ENCODE peak calls at places on chromosomes 3 and 15, in eight cellular contexts. One of them, this sample, is unnamed.

GRCh38 chr15:66024998-66025397 is 155.7 kb downstream of the RAB11A start:
- DNase-seq in CD4-positive, alpha-beta memory T cell: no peak
- DNase-seq in naive thymus-derived CD4-positive, alpha-beta T cell: no peak
- DNase-seq in lower lobe of right lung: no peak
- DNase-seq in IMR-90: no peak
- DNase-seq in pancreas: no peak
- DNase-seq in BE2C: peak; percentile 54
- DNase-seq in Karpas-422: no peak
- DNase-seq in this sample: no peak

GRCh38 chr15:97963779-97964178 is 3.3 kb downstream of the ARRDC4 start:
- DNase-seq in IMR-90: no peak
- DNase-seq in BE2C: no peak
- DNase-seq in naive thymus-derived CD4-positive, alpha-beta T cell: no peak
- DNase-seq in Karpas-422: no peak
- DNase-seq in lower lobe of right lung: no peak
- DNase-seq in pancreas: no peak
- DNase-seq in CD4-positive, alpha-beta memory T cell: no peak
- DNase-seq in this sample: no peak

GRCh38 chr3:70789878-70790277 is 477.4 kb upstream of the MDFIC2 start:
- DNase-seq in lower lobe of right lung: no peak
- DNase-seq in IMR-90: no peak
- DNase-seq in BE2C: no peak
- DNase-seq in Karpas-422: no peak
- DNase-seq in pancreas: no peak
- DNase-seq in CD4-positive, alpha-beta memory T cell: no peak
- DNase-seq in naive thymus-derived CD4-positive, alpha-beta T cell: no peak
- DNase-seq in this sample: no peak

GRCh38 chr15:80967991-80968510 is 21.6 kb downstream of the MESD start:
- DNase-seq in pancreas: no peak
- DNase-seq in IMR-90: no peak
- DNase-seq in lower lobe of right lung: no peak
- DNase-seq in naive thymus-derived CD4-positive, alpha-beta T cell: no peak
- DNase-seq in BE2C: no peak
- DNase-seq in CD4-positive, alpha-beta memory T cell: no peak
- DNase-seq in Karpas-422: peak; percentile 17
- DNase-seq in this sample: no peak

GRCh38 chr3:128726691-128727031 is 678 bp downstream of the RAB7A start:
- DNase-seq in BE2C: peak; percentile 46
- DNase-seq in lower lobe of right lung: peak; percentile 70
- DNase-seq in CD4-positive, alpha-beta memory T cell: peak; percentile 19
- DNase-seq in pancreas: no peak
- DNase-seq in naive thymus-derived CD4-positive, alpha-beta T cell: no peak
- DNase-seq in IMR-90: peak; percentile 87
- DNase-seq in Karpas-422: peak; percentile 56
- DNase-seq in this sample: peak; percentile 10

GRCh38 chr3:43330981-43331380 is 44.6 kb downstream of the SNRK start:
- DNase-seq in naive thymus-derived CD4-positive, alpha-beta T cell: no peak
- DNase-seq in pancreas: no peak
- DNase-seq in BE2C: no peak
- DNase-seq in Karpas-422: no peak
- DNase-seq in lower lobe of right lung: no peak
- DNase-seq in CD4-positive, alpha-beta memory T cell: no peak
- DNase-seq in IMR-90: peak; percentile 60
- DNase-seq in this sample: no peak

GRCh38 chr3:131315162-131315561 is 66.4 kb upstream of the NUDT16 start:
- DNase-seq in lower lobe of right lung: no peak
- DNase-seq in naive thymus-derived CD4-positive, alpha-beta T cell: no peak
- DNase-seq in pancreas: no peak
- DNase-seq in CD4-positive, alpha-beta memory T cell: no peak
- DNase-seq in BE2C: no peak
- DNase-seq in Karpas-422: no peak
- DNase-seq in IMR-90: no peak
- DNase-seq in this sample: no peak

GRCh38 chr3:30453364-30454039 is 152.9 kb upstream of the TGFBR2 start:
- DNase-seq in lower lobe of right lung: no peak
- DNase-seq in Karpas-422: no peak
- DNase-seq in CD4-positive, alpha-beta memory T cell: no peak
- DNase-seq in pancreas: no peak
- DNase-seq in IMR-90: no peak
- DNase-seq in BE2C: peak; percentile 5
- DNase-seq in naive thymus-derived CD4-positive, alpha-beta T cell: no peak
- DNase-seq in this sample: no peak

GRCh38 chr3:129116482-129116946 is 5.1 kb downstream of the RAB43 start:
- DNase-seq in IMR-90: no peak
- DNase-seq in CD4-positive, alpha-beta memory T cell: peak; percentile 19
- DNase-seq in Karpas-422: no peak
- DNase-seq in BE2C: no peak
- DNase-seq in pancreas: no peak
- DNase-seq in lower lobe of right lung: peak; percentile 28
- DNase-seq in naive thymus-derived CD4-positive, alpha-beta T cell: peak; percentile 52
- DNase-seq in this sample: no peak

GRCh38 chr15:101535170-101535902 is 45.8 kb upstream of the PCSK6 start:
- DNase-seq in pancreas: no peak
- DNase-seq in naive thymus-derived CD4-positive, alpha-beta T cell: no peak
- DNase-seq in CD4-positive, alpha-beta memory T cell: no peak
- DNase-seq in IMR-90: no peak
- DNase-seq in Karpas-422: no peak
- DNase-seq in BE2C: no peak
- DNase-seq in lower lobe of right lung: no peak
- DNase-seq in this sample: no peak

GRCh38 chr3:194906229-194906629 is 220.5 kb downstream of the FAM43A start:
- DNase-seq in BE2C: no peak
- DNase-seq in CD4-positive, alpha-beta memory T cell: no peak
- DNase-seq in pancreas: no peak
- DNase-seq in Karpas-422: no peak
- DNase-seq in lower lobe of right lung: no peak
- DNase-seq in naive thymus-derived CD4-positive, alpha-beta T cell: no peak
- DNase-seq in IMR-90: peak; percentile 68
- DNase-seq in this sample: no peak

GRCh38 chr3:42729404-42730145 is 27.0 kb upstream of the HHATL start:
- DNase-seq in IMR-90: no peak
- DNase-seq in Karpas-422: no peak
- DNase-seq in CD4-positive, alpha-beta memory T cell: no peak
- DNase-seq in BE2C: no peak
- DNase-seq in lower lobe of right lung: no peak
- DNase-seq in naive thymus-derived CD4-positive, alpha-beta T cell: no peak
- DNase-seq in pancreas: no peak
- DNase-seq in this sample: no peak

GRCh38 chr3:119579366-119580147 is at the start of gene ADPRH:
- DNase-seq in IMR-90: peak; percentile 17
- DNase-seq in naive thymus-derived CD4-positive, alpha-beta T cell: peak; percentile 3
- DNase-seq in lower lobe of right lung: peak; percentile 93
- DNase-seq in Karpas-422: peak; percentile 73
- DNase-seq in BE2C: peak; percentile 74
- DNase-seq in pancreas: peak; percentile 89
- DNase-seq in CD4-positive, alpha-beta memory T cell: peak; percentile 33
- DNase-seq in this sample: peak; percentile 48

GRCh38 chr3:71430941-71431552 is 152.5 kb downstream of the FOXP1 start:
- DNase-seq in BE2C: no peak
- DNase-seq in lower lobe of right lung: no peak
- DNase-seq in CD4-positive, alpha-beta memory T cell: no peak
- DNase-seq in pancreas: no peak
- DNase-seq in naive thymus-derived CD4-positive, alpha-beta T cell: no peak
- DNase-seq in IMR-90: no peak
- DNase-seq in Karpas-422: no peak
- DNase-seq in this sample: no peak

GRCh38 chr15:51909591-51909990 is 62.0 kb downstream of the LEO1 start:
- DNase-seq in Karpas-422: no peak
- DNase-seq in pancreas: no peak
- DNase-seq in BE2C: no peak
- DNase-seq in naive thymus-derived CD4-positive, alpha-beta T cell: no peak
- DNase-seq in CD4-positive, alpha-beta memory T cell: no peak
- DNase-seq in lower lobe of right lung: no peak
- DNase-seq in IMR-90: no peak
- DNase-seq in this sample: no peak

GRCh38 chr3:141237701-141238521 is 6.3 kb downstream of the PXYLP1 start:
- DNase-seq in BE2C: peak; percentile 49
- DNase-seq in CD4-positive, alpha-beta memory T cell: no peak
- DNase-seq in IMR-90: no peak
- DNase-seq in pancreas: peak; percentile 94
- DNase-seq in naive thymus-derived CD4-positive, alpha-beta T cell: peak; percentile 18
- DNase-seq in Karpas-422: no peak
- DNase-seq in lower lobe of right lung: peak; percentile 89
- DNase-seq in this sample: no peak

GRCh38 chr3:58688563-58688962 is 22.0 kb upstream of the FAM3D start:
- DNase-seq in CD4-positive, alpha-beta memory T cell: no peak
- DNase-seq in Karpas-422: no peak
- DNase-seq in naive thymus-derived CD4-positive, alpha-beta T cell: no peak
- DNase-seq in lower lobe of right lung: no peak
- DNase-seq in BE2C: no peak
- DNase-seq in IMR-90: no peak
- DNase-seq in pancreas: no peak
- DNase-seq in this sample: no peak
- H3K9me3 ChIP-seq in CD4-positive, alpha-beta memory T cell: no peaks in the 10 kb centered on the region
- H3K9me3 ChIP-seq in Karpas-422: peaks cover 12% of the 10 kb centered on the region
- H3K9me3 ChIP-seq in naive thymus-derived CD4-positive, alpha-beta T cell: no peaks in the 10 kb centered on the region
- H3K9me3 ChIP-seq in lower lobe of right lung: peaks cover 10% of the 10 kb centered on the region
- H3K9me3 ChIP-seq in BE2C: no peaks in the 10 kb centered on the region
- H3K9me3 ChIP-seq in IMR-90: peaks cover 6% of the 10 kb centered on the region
- H3K9me3 ChIP-seq in pancreas: peaks cover 3% of the 10 kb centered on the region
- H3K9me3 ChIP-seq in this sample: no peaks in the 10 kb centered on the region

GRCh38 chr15:22227961-22228762 is 147.8 kb downstream of the OR4M2 start:
- DNase-seq in naive thymus-derived CD4-positive, alpha-beta T cell: no peak
- DNase-seq in CD4-positive, alpha-beta memory T cell: no peak
- DNase-seq in pancreas: no peak
- DNase-seq in BE2C: no peak
- DNase-seq in lower lobe of right lung: no peak
- DNase-seq in IMR-90: no peak
- DNase-seq in Karpas-422: no peak
- DNase-seq in this sample: no peak
- H3K9me3 ChIP-seq in naive thymus-derived CD4-positive, alpha-beta T cell: no peaks in the 10 kb centered on the region
- H3K9me3 ChIP-seq in CD4-positive, alpha-beta memory T cell: no peaks in the 10 kb centered on the region
- H3K9me3 ChIP-seq in pancreas: no peaks in the 10 kb centered on the region
- H3K9me3 ChIP-seq in BE2C: no peaks in the 10 kb centered on the region
- H3K9me3 ChIP-seq in lower lobe of right lung: no peaks in the 10 kb centered on the region
- H3K9me3 ChIP-seq in IMR-90: peaks cover 50% of the 10 kb centered on the region
- H3K9me3 ChIP-seq in Karpas-422: no peaks in the 10 kb centered on the region
- H3K9me3 ChIP-seq in this sample: no peaks in the 10 kb centered on the region

GRCh38 chr15:23750776-23751175 is 63.7 kb upstream of the NDN start:
- DNase-seq in Karpas-422: no peak
- DNase-seq in CD4-positive, alpha-beta memory T cell: no peak
- DNase-seq in BE2C: no peak
- DNase-seq in IMR-90: no peak
- DNase-seq in naive thymus-derived CD4-positive, alpha-beta T cell: no peak
- DNase-seq in pancreas: no peak
- DNase-seq in lower lobe of right lung: no peak
- DNase-seq in this sample: no peak
- H3K9me3 ChIP-seq in Karpas-422: peaks cover 28% of the 10 kb centered on the region
- H3K9me3 ChIP-seq in CD4-positive, alpha-beta memory T cell: no peaks in the 10 kb centered on the region
- H3K9me3 ChIP-seq in BE2C: no peaks in the 10 kb centered on the region
- H3K9me3 ChIP-seq in IMR-90: peaks cover 13% of the 10 kb centered on the region
- H3K9me3 ChIP-seq in naive thymus-derived CD4-positive, alpha-beta T cell: peaks cover 3% of the 10 kb centered on the region
- H3K9me3 ChIP-seq in pancreas: no peaks in the 10 kb centered on the region
- H3K9me3 ChIP-seq in lower lobe of right lung: no peaks in the 10 kb centered on the region
- H3K9me3 ChIP-seq in this sample: no peaks in the 10 kb centered on the region

DNA sequence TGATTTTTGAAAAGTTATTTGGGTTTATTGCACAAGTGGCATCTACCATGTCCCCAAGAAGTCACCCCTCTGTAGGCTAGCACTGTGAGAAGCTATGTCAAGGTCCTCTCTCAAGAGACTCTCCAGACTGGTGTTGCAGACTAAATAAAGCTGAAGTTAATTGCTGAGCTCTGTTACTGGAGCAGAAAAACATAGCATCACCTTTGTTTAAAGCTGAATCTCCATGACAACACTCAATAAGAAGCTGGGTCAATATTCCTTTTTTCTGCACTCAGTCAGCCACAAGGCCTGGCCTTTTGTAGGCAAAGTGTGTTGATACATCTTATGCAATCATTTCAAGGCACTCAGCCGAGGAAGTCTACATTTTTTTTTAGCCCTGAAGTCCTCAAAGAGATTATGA is 806.6 kb upstream of the LMCD1 start:
- DNase-seq in IMR-90: no peak
- DNase-seq in naive thymus-derived CD4-positive, alpha-beta T cell: no peak
- DNase-seq in lower lobe of right lung: no peak
- DNase-seq in pancreas: no peak
- DNase-seq in CD4-positive, alpha-beta memory T cell: no peak
- DNase-seq in BE2C: no peak
- DNase-seq in Karpas-422: no peak
- DNase-seq in this sample: no peak
- H3K9me3 ChIP-seq in IMR-90: peaks cover 5% of the 10 kb centered on the region
- H3K9me3 ChIP-seq in naive thymus-derived CD4-positive, alpha-beta T cell: no peaks in the 10 kb centered on the region
- H3K9me3 ChIP-seq in lower lobe of right lung: no peaks in the 10 kb centered on the region
- H3K9me3 ChIP-seq in pancreas: no peaks in the 10 kb centered on the region
- H3K9me3 ChIP-seq in CD4-positive, alpha-beta memory T cell: no peaks in the 10 kb centered on the region
- H3K9me3 ChIP-seq in BE2C: no peaks in the 10 kb centered on the region
- H3K9me3 ChIP-seq in Karpas-422: no peaks in the 10 kb centered on the region
- H3K9me3 ChIP-seq in this sample: no peaks in the 10 kb centered on the region

GRCh38 chr3:7315037-7315436 is 454.1 kb downstream of the GRM7 start:
- DNase-seq in pancreas: no peak
- DNase-seq in CD4-positive, alpha-beta memory T cell: no peak
- DNase-seq in lower lobe of right lung: no peak
- DNase-seq in BE2C: no peak
- DNase-seq in Karpas-422: no peak
- DNase-seq in naive thymus-derived CD4-positive, alpha-beta T cell: no peak
- DNase-seq in IMR-90: no peak
- DNase-seq in this sample: no peak
- H3K9me3 ChIP-seq in pancreas: no peaks in the 10 kb centered on the region
- H3K9me3 ChIP-seq in CD4-positive, alpha-beta memory T cell: no peaks in the 10 kb centered on the region
- H3K9me3 ChIP-seq in lower lobe of right lung: peaks cover 6% of the 10 kb centered on the region
- H3K9me3 ChIP-seq in BE2C: no peaks in the 10 kb centered on the region
- H3K9me3 ChIP-seq in Karpas-422: peaks cover 10% of the 10 kb centered on the region
- H3K9me3 ChIP-seq in naive thymus-derived CD4-positive, alpha-beta T cell: no peaks in the 10 kb centered on the region
- H3K9me3 ChIP-seq in IMR-90: peaks cover 11% of the 10 kb centered on the region
- H3K9me3 ChIP-seq in this sample: no peaks in the 10 kb centered on the region

GRCh38 chr3:124246949-124247348 is 255.0 kb upstream of the ROPN1 start:
- DNase-seq in IMR-90: peak; percentile 25
- DNase-seq in lower lobe of right lung: no peak
- DNase-seq in naive thymus-derived CD4-positive, alpha-beta T cell: no peak
- DNase-seq in Karpas-422: peak; percentile 61
- DNase-seq in pancreas: no peak
- DNase-seq in CD4-positive, alpha-beta memory T cell: no peak
- DNase-seq in BE2C: peak; percentile 60
- DNase-seq in this sample: no peak
- H3K9me3 ChIP-seq in IMR-90: no peaks in the 10 kb centered on the region
- H3K9me3 ChIP-seq in lower lobe of right lung: no peaks in the 10 kb centered on the region
- H3K9me3 ChIP-seq in naive thymus-derived CD4-positive, alpha-beta T cell: no peaks in the 10 kb centered on the region
- H3K9me3 ChIP-seq in Karpas-422: no peaks in the 10 kb centered on the region
- H3K9me3 ChIP-seq in pancreas: no peaks in the 10 kb centered on the region
- H3K9me3 ChIP-seq in CD4-positive, alpha-beta memory T cell: no peaks in the 10 kb centered on the region
- H3K9me3 ChIP-seq in BE2C: no peaks in the 10 kb centered on the region
- H3K9me3 ChIP-seq in this sample: no peaks in the 10 kb centered on the region

DNA sequence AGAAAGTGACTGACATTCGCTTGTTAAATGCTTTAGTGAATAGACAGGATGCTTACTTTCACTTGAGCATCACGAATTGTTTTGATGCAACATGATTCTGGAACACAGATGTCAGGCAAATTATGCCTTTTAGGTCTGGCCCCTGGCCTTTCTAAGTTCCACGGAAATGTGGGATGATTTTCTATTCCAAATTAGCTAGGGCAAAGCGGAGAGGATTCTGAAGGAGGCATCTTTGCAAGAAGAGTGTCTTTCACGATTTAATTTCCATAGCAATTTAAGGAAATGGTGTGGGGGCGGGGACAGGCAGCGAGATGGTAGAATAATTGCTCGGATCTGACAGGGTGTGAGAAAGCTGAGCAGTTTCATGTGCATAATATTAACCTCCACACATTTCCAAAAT is 238.5 kb upstream of the KCNMB2 start:
- DNase-seq in Karpas-422: no peak
- DNase-seq in pancreas: no peak
- DNase-seq in naive thymus-derived CD4-positive, alpha-beta T cell: no peak
- DNase-seq in lower lobe of right lung: no peak
- DNase-seq in IMR-90: no peak
- DNase-seq in BE2C: no peak
- DNase-seq in CD4-positive, alpha-beta memory T cell: no peak
- DNase-seq in this sample: no peak
- H3K9me3 ChIP-seq in Karpas-422: no peaks in the 10 kb centered on the region
- H3K9me3 ChIP-seq in pancreas: no peaks in the 10 kb centered on the region
- H3K9me3 ChIP-seq in naive thymus-derived CD4-positive, alpha-beta T cell: no peaks in the 10 kb centered on the region
- H3K9me3 ChIP-seq in lower lobe of right lung: no peaks in the 10 kb centered on the region
- H3K9me3 ChIP-seq in IMR-90: no peaks in the 10 kb centered on the region
- H3K9me3 ChIP-seq in BE2C: no peaks in the 10 kb centered on the region
- H3K9me3 ChIP-seq in CD4-positive, alpha-beta memory T cell: no peaks in the 10 kb centered on the region
- H3K9me3 ChIP-seq in this sample: no peaks in the 10 kb centered on the region